ENCODE peak calls at places on chromosomes 11 and 22, in four cellular contexts. One of them, this sample, is unnamed.
A peak's percentile ranks its signal among the peaks of the same experiment; 100 is the strongest.

GRCh38 chr11:3885855-3886254 is 30.4 kb downstream of the STIM1 start:
- DNase-seq in transverse colon: no peak
- DNase-seq in body of pancreas: no peak
- DNase-seq in Peyer's patch: no peak
- DNase-seq in this sample: no peak

GRCh38 chr11:112289588-112290461 is 29.2 kb upstream of the PLET1 start:
- DNase-seq in transverse colon: peak; percentile 88
- DNase-seq in body of pancreas: peak; percentile 81
- DNase-seq in Peyer's patch: peak; percentile 90
- DNase-seq in this sample: no peak

GRCh38 chr11:75591966-75592365 is 29.9 kb downstream of the SERPINH1 start:
- DNase-seq in transverse colon: no peak
- DNase-seq in body of pancreas: no peak
- DNase-seq in Peyer's patch: no peak
- DNase-seq in this sample: no peak

GRCh38 chr22:38135133-38135706 is 24.7 kb upstream of the BAIAP2L2 start:
- DNase-seq in transverse colon: no peak
- DNase-seq in body of pancreas: no peak
- DNase-seq in Peyer's patch: no peak
- DNase-seq in this sample: no peak

GRCh38 chr22:30876221-30876751 is 92.3 kb downstream of the MORC2 start:
- DNase-seq in transverse colon: no peak
- DNase-seq in body of pancreas: no peak
- DNase-seq in Peyer's patch: no peak
- DNase-seq in this sample: no peak

GRCh38 chr11:73173755-73174494 is 31.8 kb upstream of the FCHSD2 start:
- DNase-seq in transverse colon: peak; percentile 47
- DNase-seq in body of pancreas: peak; percentile 48
- DNase-seq in Peyer's patch: peak; percentile 75
- DNase-seq in this sample: no peak

GRCh38 chr11:101759771-101760450 is 154.9 kb upstream of the CEP126 start:
- DNase-seq in transverse colon: no peak
- DNase-seq in body of pancreas: no peak
- DNase-seq in Peyer's patch: no peak
- DNase-seq in this sample: no peak

GRCh38 chr11:13963169-13963948 is 836 bp downstream of the SPON1 start:
- DNase-seq in transverse colon: peak; percentile 31
- DNase-seq in body of pancreas: no peak
- DNase-seq in Peyer's patch: peak; percentile 67
- DNase-seq in this sample: peak; percentile 87

GRCh38 chr11:67484847-67485311 is 2.1 kb downstream of the AIP start:
- DNase-seq in transverse colon: peak; percentile 57
- DNase-seq in body of pancreas: no peak
- DNase-seq in Peyer's patch: peak; percentile 45
- DNase-seq in this sample: no peak

GRCh38 chr11:73576226-73576625 is 21.7 kb downstream of the FAM168A start:
- DNase-seq in transverse colon: no peak
- DNase-seq in body of pancreas: no peak
- DNase-seq in Peyer's patch: no peak
- DNase-seq in this sample: no peak

GRCh38 chr11:95387319-95387718 is 156.3 kb upstream of the SESN3 start:
- DNase-seq in transverse colon: no peak
- DNase-seq in body of pancreas: no peak
- DNase-seq in Peyer's patch: no peak
- DNase-seq in this sample: no peak

GRCh38 chr11:122690801-122691649 is 35.5 kb downstream of the UBASH3B start:
- DNase-seq in transverse colon: no peak
- DNase-seq in body of pancreas: no peak
- DNase-seq in Peyer's patch: no peak
- DNase-seq in this sample: no peak

GRCh38 chr11:58770627-58771457 is 39.1 kb upstream of the GLYAT start:
- DNase-seq in transverse colon: no peak
- DNase-seq in body of pancreas: no peak
- DNase-seq in Peyer's patch: no peak
- DNase-seq in this sample: no peak

GRCh38 chr11:36009469-36009868 is 65.6 kb downstream of the LDLRAD3 start:
- DNase-seq in transverse colon: no peak
- DNase-seq in body of pancreas: no peak
- DNase-seq in Peyer's patch: no peak
- DNase-seq in this sample: no peak

GRCh38 chr11:34358258-34358665 is 452 bp upstream of the ABTB2 start:
- DNase-seq in transverse colon: peak; percentile 67
- DNase-seq in body of pancreas: peak; percentile 63
- DNase-seq in Peyer's patch: no peak
- DNase-seq in this sample: peak; percentile 94

GRCh38 chr11:34358666-34359547 is 1.1 kb upstream of the ABTB2 start:
- DNase-seq in transverse colon: peak; percentile 73
- DNase-seq in body of pancreas: peak; percentile 81
- DNase-seq in Peyer's patch: peak; percentile 81
- DNase-seq in this sample: no peak

GRCh38 chr11:34356918-34357645 is 728 bp downstream of the ABTB2 start:
- DNase-seq in transverse colon: peak; percentile 48
- DNase-seq in body of pancreas: peak; percentile 75
- DNase-seq in Peyer's patch: peak; percentile 84
- DNase-seq in this sample: no peak

GRCh38 chr11:34356576-34356917 is 1.3 kb downstream of the ABTB2 start:
- DNase-seq in transverse colon: no peak
- DNase-seq in body of pancreas: peak; percentile 16
- DNase-seq in Peyer's patch: peak; percentile 57
- DNase-seq in this sample: no peak

GRCh38 chr11:34357646-34358257 is at the start of gene ABTB2:
- DNase-seq in transverse colon: peak; percentile 99
- DNase-seq in body of pancreas: peak; percentile 99
- DNase-seq in Peyer's patch: peak; percentile 99
- DNase-seq in this sample: no peak
- TF ChIP-seq POLR2A in transverse colon: peak; percentile 96
- TF ChIP-seq POLR2A in body of pancreas: peak; percentile 95
- TF ChIP-seq POLR2A in Peyer's patch: peak; percentile 97
- TF ChIP-seq POLR2A in this sample: peak; percentile 97

DNA sequence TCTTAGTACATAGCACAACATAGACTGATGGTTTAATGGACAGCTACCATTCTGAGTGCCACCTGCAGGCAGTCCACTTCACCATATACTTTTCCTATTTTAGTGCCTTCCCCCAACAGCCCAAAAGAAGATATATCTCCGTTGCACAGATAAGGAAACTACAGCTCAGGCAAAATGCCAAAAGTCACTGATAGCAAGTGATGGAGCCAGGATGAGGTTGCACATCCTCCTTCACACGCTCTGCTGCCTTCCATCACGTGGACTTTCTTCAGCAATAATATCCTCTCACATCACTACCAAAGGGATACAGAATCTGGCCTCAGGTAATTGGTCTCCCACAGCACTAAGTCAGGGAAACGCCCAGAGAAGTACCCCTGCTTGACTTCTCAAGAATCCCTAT is 7.5 kb downstream of the TCF20 start:
- DNase-seq in transverse colon: no peak
- DNase-seq in body of pancreas: no peak
- DNase-seq in Peyer's patch: no peak
- DNase-seq in this sample: no peak
- H3K27ac ChIP-seq in transverse colon: no peak overlapping the region
- H3K27ac ChIP-seq in body of pancreas: no peak overlapping the region
- H3K27ac ChIP-seq in Peyer's patch: no peak overlapping the region
- H3K27ac ChIP-seq in this sample: no peak overlapping the region

DNA sequence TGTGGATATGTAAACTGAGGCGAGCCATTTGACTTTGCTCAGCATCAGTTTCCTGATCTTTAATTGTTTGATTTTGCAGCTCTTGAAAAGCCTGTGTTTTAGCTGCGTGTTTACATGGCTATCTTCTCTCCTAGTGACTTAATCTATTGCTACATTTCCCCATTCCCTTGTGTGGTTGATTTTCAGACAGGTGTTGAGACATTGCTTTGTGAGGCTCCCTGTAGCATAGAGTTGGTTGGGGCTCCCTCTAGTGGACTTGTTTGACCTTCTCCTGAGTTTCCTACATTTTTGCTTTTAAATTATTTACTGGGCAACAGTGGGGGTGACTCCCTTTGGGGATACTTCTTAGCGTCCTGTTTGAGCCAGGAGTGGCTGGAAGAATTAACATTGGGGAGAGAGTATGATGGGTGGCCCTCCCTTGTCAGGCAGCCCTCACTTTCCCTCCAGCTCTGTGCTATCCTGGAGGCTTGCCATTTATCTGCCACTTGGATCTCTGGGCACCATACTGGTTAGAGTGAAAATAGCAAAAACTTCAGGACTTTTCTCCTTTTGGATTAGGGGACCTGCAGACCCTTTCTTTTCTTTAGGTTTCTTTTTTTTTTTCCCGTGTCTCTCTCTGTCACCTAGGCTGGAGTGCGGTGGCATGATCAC is 9.2 kb upstream of the CBL start:
- DNase-seq in transverse colon: peak; percentile 75
- DNase-seq in body of pancreas: peak; percentile 79
- DNase-seq in Peyer's patch: no peak
- DNase-seq in this sample: no peak
- TF ChIP-seq POLR2A in transverse colon: no peak
- TF ChIP-seq POLR2A in body of pancreas: no peak
- TF ChIP-seq POLR2A in Peyer's patch: no peak
- TF ChIP-seq POLR2A in this sample: no peak

DNA sequence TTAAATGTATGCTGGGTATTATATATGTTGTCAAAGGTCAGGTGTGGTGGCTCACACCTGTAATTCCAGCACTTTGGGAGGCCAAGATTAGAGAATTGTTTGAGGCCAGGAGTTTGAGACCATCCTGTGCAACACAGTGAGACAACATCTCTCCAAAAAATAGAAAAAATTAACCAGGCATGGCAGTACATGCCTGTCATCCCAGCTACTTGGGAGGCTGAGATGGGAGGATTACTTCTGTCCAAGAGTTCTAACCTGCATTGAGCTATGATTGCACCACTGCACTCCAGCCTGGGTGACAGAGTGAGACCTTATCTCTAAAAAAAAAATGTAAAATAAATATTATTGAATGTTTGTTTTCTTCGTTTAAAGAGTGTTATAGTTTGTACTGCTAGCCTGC is 11.3 kb upstream of the OR6X1 start:
- DNase-seq in transverse colon: no peak
- DNase-seq in body of pancreas: no peak
- DNase-seq in Peyer's patch: no peak
- DNase-seq in this sample: no peak
- H3K27ac ChIP-seq in transverse colon: no peak overlapping the region
- H3K27ac ChIP-seq in body of pancreas: no peak overlapping the region
- H3K27ac ChIP-seq in Peyer's patch: no peak overlapping the region
- H3K27ac ChIP-seq in this sample: no peak overlapping the region

DNA sequence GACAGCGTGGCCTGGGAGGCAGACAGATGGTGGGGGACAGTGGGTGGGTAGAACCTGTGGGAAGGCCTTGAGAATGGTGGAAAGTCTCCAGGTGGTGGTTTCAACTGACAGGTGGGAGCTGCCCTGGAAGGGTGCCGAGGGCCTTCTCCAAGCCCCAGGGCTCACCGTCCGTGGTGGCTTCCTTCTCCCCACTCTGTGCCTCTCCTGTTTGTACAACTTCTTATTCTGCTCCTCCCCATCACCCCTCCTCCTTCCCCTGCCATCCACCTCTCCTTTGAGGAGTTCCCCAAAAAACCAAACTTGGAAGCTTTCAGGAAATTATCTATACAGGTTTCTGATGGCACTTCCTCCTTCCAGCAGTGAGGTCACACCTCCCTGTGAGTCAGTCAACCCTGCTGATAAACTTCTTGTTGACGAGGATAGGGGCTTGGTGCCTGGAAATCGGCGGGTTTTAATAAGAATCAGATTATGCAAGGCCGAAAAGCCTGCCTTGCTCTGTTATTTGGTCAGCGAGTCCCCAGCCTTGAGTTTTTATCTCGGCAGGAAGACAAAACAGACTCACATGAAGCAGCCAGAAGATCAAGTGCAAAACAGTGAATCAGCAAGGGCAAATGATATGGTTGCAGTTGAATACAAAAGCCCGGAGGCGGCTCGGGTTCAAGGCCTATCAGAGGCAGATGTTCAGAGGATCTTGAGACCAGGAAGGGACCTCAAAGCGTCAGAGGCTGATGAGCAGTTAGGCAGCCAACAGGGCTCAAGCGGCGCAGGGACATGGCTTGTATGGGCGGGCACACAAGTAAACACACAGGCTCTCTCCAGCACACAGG is 9.5 kb upstream of the ST3GAL4 start:
- DNase-seq in transverse colon: no peak
- DNase-seq in body of pancreas: peak; percentile 75
- DNase-seq in Peyer's patch: peak; percentile 48
- DNase-seq in this sample: no peak
- TF ChIP-seq POLR2A in transverse colon: no peak
- TF ChIP-seq POLR2A in body of pancreas: no peak
- TF ChIP-seq POLR2A in Peyer's patch: no peak
- TF ChIP-seq POLR2A in this sample: no peak

GRCh38 chr22:21816472-21816786 is 51.0 kb downstream of the MAPK1 start:
- DNase-seq in transverse colon: no peak
- DNase-seq in body of pancreas: no peak
- DNase-seq in Peyer's patch: no peak
- DNase-seq in this sample: no peak

GRCh38 chr22:21819183-21819770 is 48.2 kb downstream of the MAPK1 start:
- DNase-seq in transverse colon: no peak
- DNase-seq in body of pancreas: no peak
- DNase-seq in Peyer's patch: no peak
- DNase-seq in this sample: no peak

GRCh38 chr22:21815958-21816357 is 51.5 kb downstream of the MAPK1 start:
- DNase-seq in transverse colon: no peak
- DNase-seq in body of pancreas: no peak
- DNase-seq in Peyer's patch: no peak
- DNase-seq in this sample: no peak

GRCh38 chr22:21816787-21817496 is 50.5 kb downstream of the MAPK1 start:
- DNase-seq in transverse colon: no peak
- DNase-seq in body of pancreas: peak; percentile 35
- DNase-seq in Peyer's patch: no peak
- DNase-seq in this sample: no peak

GRCh38 chr22:21818487-21819182 is 48.8 kb downstream of the MAPK1 start:
- DNase-seq in transverse colon: no peak
- DNase-seq in body of pancreas: no peak
- DNase-seq in Peyer's patch: no peak
- DNase-seq in this sample: no peak
- H3K27ac ChIP-seq in transverse colon: peak overlapping the region; percentile 13
- H3K27ac ChIP-seq in body of pancreas: no peak overlapping the region
- H3K27ac ChIP-seq in Peyer's patch: no peak overlapping the region
- H3K27ac ChIP-seq in this sample: no peak overlapping the region

This sample was measured in vagina.